ENCODE peak calls at places on chromosomes 6 and 20, in ten cellular contexts. One of them, this sample, is unnamed.

GRCh38 chr20:45860573-45861011 is 3.2 kb downstream of the ZSWIM3 start:
- DNase-seq in OCI-LY7: no peak
- DNase-seq in tibial artery: no peak
- DNase-seq in HepG2: no peak
- DNase-seq in Caco-2: no peak
- DNase-seq in heart right ventricle: no peak
- DNase-seq in GM23338: no peak
- DNase-seq in esophagus squamous epithelium: no peak
- DNase-seq in transverse colon: no peak
- DNase-seq in H1: no peak
- DNase-seq in this sample: no peak

GRCh38 chr6:56693988-56694387 is 51.3 kb upstream of the DST start:
- DNase-seq in heart right ventricle: no peak
- DNase-seq in Caco-2: no peak
- DNase-seq in tibial artery: no peak
- DNase-seq in OCI-LY7: no peak
- DNase-seq in HepG2: no peak
- DNase-seq in H1: no peak
- DNase-seq in esophagus squamous epithelium: no peak
- DNase-seq in transverse colon: no peak
- DNase-seq in GM23338: no peak
- DNase-seq in this sample: no peak

GRCh38 chr6:13638014-13638413 is 22.9 kb downstream of the NOL7 start:
- DNase-seq in GM23338: no peak
- DNase-seq in OCI-LY7: no peak
- DNase-seq in esophagus squamous epithelium: no peak
- DNase-seq in HepG2: no peak
- DNase-seq in H1: no peak
- DNase-seq in tibial artery: no peak
- DNase-seq in Caco-2: no peak
- DNase-seq in heart right ventricle: no peak
- DNase-seq in transverse colon: no peak
- DNase-seq in this sample: no peak

GRCh38 chr6:11969092-11969491 is 43.0 kb upstream of the HIVEP1 start:
- DNase-seq in H1: no peak
- DNase-seq in tibial artery: no peak
- DNase-seq in OCI-LY7: no peak
- DNase-seq in Caco-2: no peak
- DNase-seq in GM23338: no peak
- DNase-seq in HepG2: no peak
- DNase-seq in esophagus squamous epithelium: no peak
- DNase-seq in transverse colon: no peak
- DNase-seq in heart right ventricle: no peak
- DNase-seq in this sample: peak

GRCh38 chr6:39224523-39225182 is 4.6 kb downstream of the KCNK5 start:
- DNase-seq in heart right ventricle: no peak
- DNase-seq in OCI-LY7: no peak
- DNase-seq in H1: no peak
- DNase-seq in tibial artery: no peak
- DNase-seq in HepG2: no peak
- DNase-seq in esophagus squamous epithelium: no peak
- DNase-seq in GM23338: no peak
- DNase-seq in transverse colon: peak
- DNase-seq in Caco-2: no peak
- DNase-seq in this sample: no peak

GRCh38 chr6:3226422-3227362 is 761 bp downstream of the TUBB2B start:
- DNase-seq in OCI-LY7: peak
- DNase-seq in GM23338: peak
- DNase-seq in HepG2: no peak
- DNase-seq in tibial artery: no peak
- DNase-seq in heart right ventricle: peak
- DNase-seq in esophagus squamous epithelium: no peak
- DNase-seq in H1: no peak
- DNase-seq in transverse colon: no peak
- DNase-seq in Caco-2: peak
- DNase-seq in this sample: no peak

GRCh38 chr6:7087066-7087465 is 20.7 kb upstream of the RREB1 start:
- DNase-seq in Caco-2: no peak
- DNase-seq in OCI-LY7: no peak
- DNase-seq in tibial artery: no peak
- DNase-seq in GM23338: peak
- DNase-seq in transverse colon: no peak
- DNase-seq in H1: no peak
- DNase-seq in HepG2: no peak
- DNase-seq in esophagus squamous epithelium: no peak
- DNase-seq in heart right ventricle: no peak
- DNase-seq in this sample: no peak

GRCh38 chr6:166942393-166943168 is 13.8 kb downstream of the RNASET2 start:
- DNase-seq in heart right ventricle: no peak
- DNase-seq in tibial artery: no peak
- DNase-seq in GM23338: no peak
- DNase-seq in H1: no peak
- DNase-seq in HepG2: no peak
- DNase-seq in OCI-LY7: no peak
- DNase-seq in Caco-2: no peak
- DNase-seq in transverse colon: no peak
- DNase-seq in esophagus squamous epithelium: no peak
- DNase-seq in this sample: no peak

GRCh38 chr6:56096946-56097345 is 150.4 kb downstream of the COL21A1 start:
- DNase-seq in GM23338: no peak
- DNase-seq in HepG2: no peak
- DNase-seq in Caco-2: no peak
- DNase-seq in OCI-LY7: no peak
- DNase-seq in heart right ventricle: no peak
- DNase-seq in esophagus squamous epithelium: no peak
- DNase-seq in H1: no peak
- DNase-seq in tibial artery: no peak
- DNase-seq in transverse colon: no peak
- DNase-seq in this sample: no peak

GRCh38 chr6:100479180-100480035 is 14.7 kb upstream of the SIM1 start:
- DNase-seq in esophagus squamous epithelium: no peak
- DNase-seq in heart right ventricle: no peak
- DNase-seq in Caco-2: peak
- DNase-seq in OCI-LY7: peak
- DNase-seq in H1: no peak
- DNase-seq in HepG2: peak
- DNase-seq in GM23338: peak
- DNase-seq in tibial artery: no peak
- DNase-seq in transverse colon: no peak
- DNase-seq in this sample: no peak

GRCh38 chr6:31940256-31940664 is 5.6 kb upstream of the CFB start:
- DNase-seq in transverse colon: no peak
- DNase-seq in tibial artery: no peak
- DNase-seq in esophagus squamous epithelium: no peak
- DNase-seq in OCI-LY7: no peak
- DNase-seq in heart right ventricle: no peak
- DNase-seq in GM23338: peak
- DNase-seq in HepG2: peak
- DNase-seq in Caco-2: peak
- DNase-seq in H1: no peak
- DNase-seq in this sample: peak

GRCh38 chr6:112027942-112028674 is 25.8 kb upstream of the CCN6 start:
- DNase-seq in GM23338: no peak
- DNase-seq in Caco-2: no peak
- DNase-seq in OCI-LY7: peak
- DNase-seq in esophagus squamous epithelium: no peak
- DNase-seq in tibial artery: no peak
- DNase-seq in HepG2: no peak
- DNase-seq in H1: no peak
- DNase-seq in heart right ventricle: no peak
- DNase-seq in transverse colon: no peak
- DNase-seq in this sample: no peak

GRCh38 chr6:170176621-170177382 is 114.1 kb downstream of the DLL1 start:
- DNase-seq in H1: no peak
- DNase-seq in tibial artery: no peak
- DNase-seq in Caco-2: no peak
- DNase-seq in OCI-LY7: no peak
- DNase-seq in transverse colon: no peak
- DNase-seq in esophagus squamous epithelium: no peak
- DNase-seq in heart right ventricle: no peak
- DNase-seq in GM23338: no peak
- DNase-seq in HepG2: no peak
- DNase-seq in this sample: no peak

GRCh38 chr20:51327251-51327841 is 215.2 kb downstream of the NFATC2 start:
- DNase-seq in esophagus squamous epithelium: no peak
- DNase-seq in H1: no peak
- DNase-seq in tibial artery: no peak
- DNase-seq in transverse colon: no peak
- DNase-seq in HepG2: no peak
- DNase-seq in heart right ventricle: no peak
- DNase-seq in OCI-LY7: no peak
- DNase-seq in Caco-2: no peak
- DNase-seq in GM23338: no peak
- DNase-seq in this sample: peak

GRCh38 chr6:108250240-108250866 is 10.5 kb downstream of the SNX3 start:
- DNase-seq in GM23338: peak
- DNase-seq in OCI-LY7: peak
- DNase-seq in HepG2: no peak
- DNase-seq in H1: no peak
- DNase-seq in esophagus squamous epithelium: no peak
- DNase-seq in transverse colon: no peak
- DNase-seq in heart right ventricle: no peak
- DNase-seq in Caco-2: peak
- DNase-seq in tibial artery: no peak
- DNase-seq in this sample: peak
- TF ChIP-seq CTCF in GM23338: peak
- TF ChIP-seq CTCF in OCI-LY7: peak
- TF ChIP-seq CTCF in HepG2: no peak
- TF ChIP-seq CTCF in H1: no peak
- TF ChIP-seq CTCF in esophagus squamous epithelium: no peak
- TF ChIP-seq CTCF in transverse colon: no peak
- TF ChIP-seq CTCF in heart right ventricle: no peak
- TF ChIP-seq CTCF in Caco-2: no peak
- TF ChIP-seq CTCF in tibial artery: no peak
- TF ChIP-seq CTCF in this sample: peak

GRCh38 chr6:28424163-28424562 is 19.1 kb downstream of the ZSCAN23 start:
- DNase-seq in tibial artery: no peak
- DNase-seq in transverse colon: no peak
- DNase-seq in H1: no peak
- DNase-seq in Caco-2: no peak
- DNase-seq in esophagus squamous epithelium: no peak
- DNase-seq in heart right ventricle: no peak
- DNase-seq in HepG2: no peak
- DNase-seq in GM23338: no peak
- DNase-seq in OCI-LY7: no peak
- DNase-seq in this sample: no peak

GRCh38 chr6:28425942-28426541 is 17.2 kb downstream of the ZSCAN23 start:
- DNase-seq in GM23338: no peak
- DNase-seq in OCI-LY7: no peak
- DNase-seq in HepG2: no peak
- DNase-seq in H1: no peak
- DNase-seq in tibial artery: no peak
- DNase-seq in Caco-2: no peak
- DNase-seq in esophagus squamous epithelium: no peak
- DNase-seq in transverse colon: no peak
- DNase-seq in heart right ventricle: no peak
- DNase-seq in this sample: no peak

GRCh38 chr6:28433119-28433518 is 10.2 kb downstream of the ZSCAN23 start:
- DNase-seq in HepG2: no peak
- DNase-seq in heart right ventricle: no peak
- DNase-seq in H1: no peak
- DNase-seq in Caco-2: no peak
- DNase-seq in OCI-LY7: peak
- DNase-seq in transverse colon: no peak
- DNase-seq in GM23338: no peak
- DNase-seq in tibial artery: no peak
- DNase-seq in esophagus squamous epithelium: no peak
- DNase-seq in this sample: no peak

GRCh38 chr6:28429781-28430180 is 13.5 kb downstream of the ZSCAN23 start:
- DNase-seq in OCI-LY7: no peak
- DNase-seq in HepG2: no peak
- DNase-seq in tibial artery: no peak
- DNase-seq in esophagus squamous epithelium: no peak
- DNase-seq in GM23338: peak
- DNase-seq in Caco-2: no peak
- DNase-seq in H1: no peak
- DNase-seq in transverse colon: no peak
- DNase-seq in heart right ventricle: no peak
- DNase-seq in this sample: no peak
- H3K4me3 ChIP-seq in OCI-LY7: no peak
- H3K4me3 ChIP-seq in HepG2: no peak
- H3K4me3 ChIP-seq in tibial artery: no peak
- H3K4me3 ChIP-seq in esophagus squamous epithelium: no peak
- H3K4me3 ChIP-seq in GM23338: no peak
- H3K4me3 ChIP-seq in Caco-2: no peak
- H3K4me3 ChIP-seq in H1: no peak
- H3K4me3 ChIP-seq in transverse colon: no peak
- H3K4me3 ChIP-seq in heart right ventricle: no peak
- H3K4me3 ChIP-seq in this sample: no peak

DNA sequence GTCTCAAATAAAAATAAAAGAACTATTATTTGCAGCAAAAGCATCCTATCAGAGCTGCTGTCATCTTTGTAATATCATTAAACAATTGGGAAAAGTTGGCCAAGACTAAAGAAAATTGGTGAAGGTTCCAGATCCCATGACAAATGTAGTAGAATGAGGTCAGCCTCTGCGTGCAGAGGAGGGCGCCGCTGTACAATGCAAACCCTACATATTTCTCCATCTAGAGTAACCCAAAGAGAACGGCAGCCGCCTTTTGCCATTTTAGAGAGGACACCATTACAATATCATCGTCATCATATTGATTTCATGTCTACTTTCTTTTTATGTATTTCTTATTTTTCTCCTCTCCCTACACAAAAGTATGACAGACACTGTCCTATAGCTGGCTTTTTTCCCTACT is 59.5 kb downstream of the ZMYND8 start:
- DNase-seq in esophagus squamous epithelium: no peak
- DNase-seq in OCI-LY7: no peak
- DNase-seq in Caco-2: peak
- DNase-seq in GM23338: peak
- DNase-seq in transverse colon: no peak
- DNase-seq in heart right ventricle: no peak
- DNase-seq in HepG2: no peak
- DNase-seq in tibial artery: no peak
- DNase-seq in H1: no peak
- DNase-seq in this sample: no peak
- TF ChIP-seq CTCF in esophagus squamous epithelium: peak
- TF ChIP-seq CTCF in OCI-LY7: peak
- TF ChIP-seq CTCF in Caco-2: peak
- TF ChIP-seq CTCF in GM23338: peak
- TF ChIP-seq CTCF in transverse colon: no peak
- TF ChIP-seq CTCF in heart right ventricle: no peak
- TF ChIP-seq CTCF in HepG2: peak
- TF ChIP-seq CTCF in tibial artery: no peak
- TF ChIP-seq CTCF in H1: peak
- TF ChIP-seq CTCF in this sample: peak

DNA sequence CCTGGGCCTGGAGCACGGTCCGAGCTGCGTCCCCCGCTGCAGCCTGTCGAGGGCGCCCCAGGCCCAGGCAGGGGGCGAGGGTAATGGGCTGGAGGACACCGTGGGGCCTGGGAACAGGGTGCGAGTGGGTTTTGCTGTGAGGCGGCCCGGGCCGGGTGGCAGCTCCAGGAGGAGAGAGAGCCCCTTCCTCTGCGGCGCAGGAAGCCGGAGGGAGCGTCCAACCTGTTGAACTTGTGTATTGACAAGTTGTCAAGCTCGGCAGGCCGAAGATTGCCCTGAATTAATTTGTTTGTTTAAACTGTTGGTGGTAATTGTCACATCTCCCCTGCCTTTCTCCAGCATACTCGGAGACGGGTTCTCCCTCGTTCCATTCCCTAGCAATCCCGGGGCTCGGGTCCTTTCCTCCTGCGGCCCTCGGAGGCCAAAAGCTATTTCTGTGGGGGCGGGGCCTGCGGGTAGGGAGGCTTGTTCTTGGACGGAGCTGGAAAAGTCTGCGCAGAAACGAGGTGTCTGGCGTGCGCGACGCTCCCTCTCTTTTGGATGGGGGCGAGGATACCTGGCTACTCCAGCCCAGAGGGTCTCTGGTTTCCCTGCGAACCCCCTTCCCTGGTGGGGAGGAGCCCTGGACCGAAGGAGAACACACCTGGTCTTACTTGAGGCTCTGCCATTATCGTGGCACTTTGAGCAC is 9.9 kb downstream of the NR2E1 start:
- DNase-seq in Caco-2: peak
- DNase-seq in H1: no peak
- DNase-seq in tibial artery: no peak
- DNase-seq in esophagus squamous epithelium: no peak
- DNase-seq in HepG2: no peak
- DNase-seq in heart right ventricle: no peak
- DNase-seq in GM23338: peak
- DNase-seq in OCI-LY7: peak
- DNase-seq in transverse colon: no peak
- DNase-seq in this sample: no peak
- H3K4me3 ChIP-seq in Caco-2: peak
- H3K4me3 ChIP-seq in H1: peak
- H3K4me3 ChIP-seq in tibial artery: no peak
- H3K4me3 ChIP-seq in esophagus squamous epithelium: peak
- H3K4me3 ChIP-seq in HepG2: peak
- H3K4me3 ChIP-seq in heart right ventricle: no peak
- H3K4me3 ChIP-seq in GM23338: peak
- H3K4me3 ChIP-seq in OCI-LY7: no peak
- H3K4me3 ChIP-seq in transverse colon: peak
- H3K4me3 ChIP-seq in this sample: no peak